ENCODE peak calls at places on chromosomes 16 and 17, in six cellular contexts. One of them, this sample, is unnamed.

GRCh38 chr16:58488531-58488930 is 11.4 kb upstream of the NDRG4 start:
- DNase-seq in OCI-LY7: no peak
- DNase-seq in A172: no peak
- DNase-seq in hypothalamus: no peak
- DNase-seq in SK-MEL-5: no peak
- DNase-seq in dorsolateral prefrontal cortex: no peak
- DNase-seq in this sample: no peak

GRCh38 chr17:51435171-51435552 is 174.8 kb downstream of the UTP18 start:
- DNase-seq in A172: peak; percentile 85
- DNase-seq in dorsolateral prefrontal cortex: no peak
- DNase-seq in hypothalamus: no peak
- DNase-seq in OCI-LY7: no peak
- DNase-seq in SK-MEL-5: no peak
- DNase-seq in this sample: no peak

GRCh38 chr17:4580291-4580690 is 4.0 kb upstream of the SMTNL2 start:
- DNase-seq in SK-MEL-5: no peak
- DNase-seq in dorsolateral prefrontal cortex: no peak
- DNase-seq in A172: no peak
- DNase-seq in OCI-LY7: no peak
- DNase-seq in hypothalamus: no peak
- DNase-seq in this sample: no peak

GRCh38 chr17:7119314-7119713 is 4.7 kb upstream of the ASGR2 start:
- DNase-seq in dorsolateral prefrontal cortex: no peak
- DNase-seq in OCI-LY7: no peak
- DNase-seq in hypothalamus: no peak
- DNase-seq in A172: no peak
- DNase-seq in SK-MEL-5: no peak
- DNase-seq in this sample: no peak

GRCh38 chr16:72905581-72905980 is 142.3 kb downstream of the ZFHX3 start:
- DNase-seq in dorsolateral prefrontal cortex: no peak
- DNase-seq in A172: peak; percentile 58
- DNase-seq in OCI-LY7: no peak
- DNase-seq in hypothalamus: no peak
- DNase-seq in SK-MEL-5: no peak
- DNase-seq in this sample: no peak

GRCh38 chr16:57616241-57616640 is 12.2 kb upstream of the ADGRG1 start:
- DNase-seq in hypothalamus: no peak
- DNase-seq in dorsolateral prefrontal cortex: no peak
- DNase-seq in A172: no peak
- DNase-seq in OCI-LY7: no peak
- DNase-seq in SK-MEL-5: no peak
- DNase-seq in this sample: no peak

GRCh38 chr16:2483160-2483559 is 8.2 kb downstream of the TBC1D24 start:
- DNase-seq in dorsolateral prefrontal cortex: peak; percentile 72
- DNase-seq in A172: no peak
- DNase-seq in OCI-LY7: no peak
- DNase-seq in hypothalamus: no peak
- DNase-seq in SK-MEL-5: no peak
- DNase-seq in this sample: no peak

GRCh38 chr16:27340654-27341053 is 26.9 kb downstream of the IL4R start:
- DNase-seq in hypothalamus: no peak
- DNase-seq in OCI-LY7: no peak
- DNase-seq in A172: no peak
- DNase-seq in dorsolateral prefrontal cortex: no peak
- DNase-seq in SK-MEL-5: no peak
- DNase-seq in this sample: no peak

GRCh38 chr17:81842725-81843504 is 8.1 kb upstream of the PPP1R27 start:
- DNase-seq in OCI-LY7: no peak
- DNase-seq in hypothalamus: no peak
- DNase-seq in dorsolateral prefrontal cortex: no peak
- DNase-seq in SK-MEL-5: no peak
- DNase-seq in A172: no peak
- DNase-seq in this sample: peak; percentile 69

GRCh38 chr16:84643180-84643583 is 5.1 kb upstream of the KLHL36 start:
- DNase-seq in hypothalamus: no peak
- DNase-seq in dorsolateral prefrontal cortex: no peak
- DNase-seq in SK-MEL-5: no peak
- DNase-seq in OCI-LY7: no peak
- DNase-seq in A172: peak; percentile 74
- DNase-seq in this sample: peak; percentile 81

GRCh38 chr16:29995330-29995910 is at the start of gene HIRIP3:
- DNase-seq in SK-MEL-5: peak; percentile 82
- DNase-seq in OCI-LY7: peak; percentile 92
- DNase-seq in hypothalamus: peak; percentile 76
- DNase-seq in A172: peak; percentile 62
- DNase-seq in dorsolateral prefrontal cortex: peak; percentile 74
- DNase-seq in this sample: peak; percentile 74

GRCh38 chr16:6195966-6196365 is 1098.4 kb upstream of the EEF2KMT start:
- DNase-seq in OCI-LY7: no peak
- DNase-seq in A172: no peak
- DNase-seq in dorsolateral prefrontal cortex: no peak
- DNase-seq in hypothalamus: no peak
- DNase-seq in SK-MEL-5: no peak
- DNase-seq in this sample: no peak

GRCh38 chr16:66070140-66070887 is 296.2 kb upstream of the CDH5 start:
- DNase-seq in dorsolateral prefrontal cortex: no peak
- DNase-seq in hypothalamus: peak; percentile 14
- DNase-seq in SK-MEL-5: no peak
- DNase-seq in A172: no peak
- DNase-seq in OCI-LY7: no peak
- DNase-seq in this sample: peak; percentile 36

GRCh38 chr17:72602517-72603345 is 481.9 kb downstream of the SOX9 start:
- DNase-seq in OCI-LY7: peak; percentile 19
- DNase-seq in hypothalamus: no peak
- DNase-seq in SK-MEL-5: peak; percentile 99
- DNase-seq in A172: peak; percentile 77
- DNase-seq in dorsolateral prefrontal cortex: no peak
- DNase-seq in this sample: no peak

GRCh38 chr16:72856797-72857196 is 191.1 kb downstream of the ZFHX3 start:
- DNase-seq in SK-MEL-5: peak; percentile 19
- DNase-seq in dorsolateral prefrontal cortex: no peak
- DNase-seq in OCI-LY7: no peak
- DNase-seq in A172: peak; percentile 19
- DNase-seq in hypothalamus: no peak
- DNase-seq in this sample: no peak

GRCh38 chr17:80773243-80773991 is 218.2 kb upstream of the CHMP6 start:
- DNase-seq in OCI-LY7: peak; percentile 76
- DNase-seq in SK-MEL-5: peak; percentile 68
- DNase-seq in hypothalamus: peak; percentile 39
- DNase-seq in dorsolateral prefrontal cortex: peak; percentile 87
- DNase-seq in A172: no peak
- DNase-seq in this sample: no peak

GRCh38 chr16:88331989-88332920 is 50.5 kb upstream of the ZNF469 start:
- DNase-seq in OCI-LY7: no peak
- DNase-seq in hypothalamus: no peak
- DNase-seq in SK-MEL-5: peak; percentile 14
- DNase-seq in dorsolateral prefrontal cortex: no peak
- DNase-seq in A172: peak; percentile 100
- DNase-seq in this sample: peak; percentile 58

GRCh38 chr17:44556114-44556853 is 1.0 kb upstream of the FZD2 start:
- DNase-seq in SK-MEL-5: peak; percentile 77
- DNase-seq in hypothalamus: no peak
- DNase-seq in dorsolateral prefrontal cortex: no peak
- DNase-seq in OCI-LY7: peak; percentile 85
- DNase-seq in A172: peak; percentile 71
- DNase-seq in this sample: no peak

GRCh38 chr16:57156351-57156703 is 29.5 kb downstream of the PSME3IP1 start:
- DNase-seq in OCI-LY7: no peak
- DNase-seq in A172: no peak
- DNase-seq in hypothalamus: no peak
- DNase-seq in dorsolateral prefrontal cortex: no peak
- DNase-seq in SK-MEL-5: no peak
- DNase-seq in this sample: no peak

GRCh38 chr17:4845128-4845527 is 12.0 kb downstream of the MINK1 start:
- DNase-seq in OCI-LY7: no peak
- DNase-seq in A172: no peak
- DNase-seq in hypothalamus: no peak
- DNase-seq in SK-MEL-5: no peak
- DNase-seq in dorsolateral prefrontal cortex: no peak
- DNase-seq in this sample: no peak

This sample was measured in tibial nerve.